ENCODE peak calls at places on chromosomes 3 and 15, in four cellular contexts. Y is heart left ventricle, R is breast epithelium, S is iPS DF 6.9. Q is an unnamed sample.

GRCh38 chr15:99454941-99455795 is 110.6 kb upstream of the MEF2A start:
- DNase-seq in Y (peak; percentile 92), R (no peak), S (no peak), Q (no peak)

GRCh38 chr15:33724321-33725036 is 243.8 kb upstream of the CHRM5 start:
- DNase-seq in Y (no peak), R (no peak), S (no peak), Q (no peak)

GRCh38 chr3:133455960-133456359 is 56.1 kb downstream of the BFSP2 start:
- DNase-seq in Y (no peak), R (no peak), S (no peak), Q (no peak)

GRCh38 chr3:131795382-131796085 is 239.3 kb downstream of the CPNE4 start:
- DNase-seq in Y (no peak), R (no peak), S (no peak), Q (no peak)

GRCh38 chr3:149195221-149195620 is 26.4 kb downstream of the CP start:
- DNase-seq in Y (no peak), R (no peak), S (no peak), Q (no peak)

GRCh38 chr3:62873672-62874397 is 1.4 kb downstream of the CADPS start:
- DNase-seq in Y (peak; percentile 77), R (no peak), S (peak; percentile 70), Q (no peak)

GRCh38 chr3:49901351-49902339 is 2.0 kb downstream of the MST1R start:
- DNase-seq in Y (no peak), R (no peak), S (no peak), Q (no peak)

GRCh38 chr3:24683511-24684384 is 189.1 kb upstream of the THRB start:
- DNase-seq in Y (no peak), R (no peak), S (no peak), Q (no peak)

GRCh38 chr15:23869391-23869790 is 182.3 kb upstream of the NDN start:
- DNase-seq in Y (peak; percentile 65), R (no peak), S (peak; percentile 45), Q (no peak)

GRCh38 chr3:31274406-31275024 is 258.2 kb upstream of the STT3B start:
- DNase-seq in Y (no peak), R (no peak), S (no peak), Q (no peak)

GRCh38 chr3:62918131-62918530 is 42.9 kb upstream of the CADPS start:
- DNase-seq in Y (no peak), R (no peak), S (no peak), Q (no peak)

GRCh38 chr3:12416731-12417130 is 67.5 kb upstream of the TSEN2 start:
- DNase-seq in Y (no peak), R (no peak), S (no peak), Q (no peak)

GRCh38 chr3:81622395-81622794 is 139.1 kb downstream of the GBE1 start:
- DNase-seq in Y (no peak), R (no peak), S (no peak), Q (no peak)

GRCh38 chr15:66615175-66615495 is 49.3 kb upstream of the LCTL start:
- DNase-seq in Y (no peak), R (no peak), S (no peak), Q (no peak)

GRCh38 chr3:76040946-76041345 is 255.6 kb upstream of the ZNF717 start:
- DNase-seq in Y (no peak), R (no peak), S (no peak), Q (no peak)

GRCh38 chr3:39413691-39414420 is 7.3 kb downstream of the RPSA start:
- DNase-seq in Y (no peak), R (no peak), S (no peak), Q (no peak)

GRCh38 chr15:83810110-83810509 is 156.2 kb downstream of the ADAMTSL3 start:
- DNase-seq in Y (no peak), R (no peak), S (no peak), Q (no peak)

GRCh38 chr3:11820540-11821041 is 26.1 kb downstream of the TAMM41 start:
- DNase-seq in Y (no peak), R (no peak), S (no peak), Q (no peak)

GRCh38 chr3:170154569-170155143 is 26.9 kb downstream of the PHC3 start:
- DNase-seq in Y (no peak), R (no peak), S (no peak), Q (no peak)

GRCh38 chr3:112973325-112974177 is 1.4 kb downstream of the CD200R1 start:
- DNase-seq in Y (no peak), R (no peak), S (no peak), Q (no peak)

GRCh38 chr3:44845528-44846520 is 15.9 kb upstream of the TMEM42 start:
- DNase-seq in Y (no peak), R (no peak), S (no peak), Q (no peak)

GRCh38 chr3:112086857-112087524 is 802 bp downstream of the C3orf52 start:
- DNase-seq in Y (no peak), R (no peak), S (no peak), Q (no peak)

GRCh38 chr3:114155370-114155821 is 23.5 kb downstream of the DRD3 start:
- DNase-seq in Y (no peak), R (no peak), S (no peak), Q (no peak)

GRCh38 chr3:18349197-18349798 is 75.8 kb downstream of the SATB1 start:
- DNase-seq in Y (no peak), R (no peak), S (no peak), Q (no peak)

GRCh38 chr15:45499426-45499825 is 23.1 kb downstream of the SLC30A4 start:
- DNase-seq in Y (no peak), R (no peak), S (no peak), Q (no peak)

GRCh38 chr3:66048051-66048395 is 9.3 kb upstream of the MAGI1 start:
- DNase-seq in Y (no peak), R (no peak), S (no peak), Q (no peak)

GRCh38 chr3:185807455-185808068 is 17.3 kb downstream of the IGF2BP2 start:
- DNase-seq in Y (no peak), R (no peak), S (no peak), Q (no peak)

DNA sequence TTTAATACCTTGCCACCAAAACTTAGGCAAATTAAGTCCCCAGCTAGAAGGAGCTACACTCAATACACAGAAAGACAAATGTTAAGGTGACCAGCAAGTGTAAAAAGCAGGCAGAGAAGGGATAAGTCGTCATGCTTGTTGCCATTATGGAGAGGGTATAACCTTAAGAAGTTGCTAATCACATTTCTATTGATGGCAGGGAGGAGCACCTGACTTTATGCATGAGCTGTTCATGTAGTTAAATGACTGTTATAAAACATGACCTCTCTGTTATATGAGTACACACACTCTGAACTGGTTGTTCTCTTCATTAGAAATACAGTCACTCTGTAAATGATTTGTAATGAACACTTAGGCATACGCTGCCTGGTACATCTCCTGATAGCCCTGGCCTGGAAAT is 6.6 kb upstream of the CCNL1 start:
- DNase-seq in Y (no peak), R (no peak), S (no peak), Q (no peak)
- H3K27ac ChIP-seq in Y (no peak overlapping the region), R (peak overlapping the region; percentile 44), S (no peak overlapping the region), Q (no peak overlapping the region)

GRCh38 chr3:178480274-178480673 is 56.0 kb upstream of the KCNMB2 start:
- DNase-seq in Y (no peak), R (no peak), S (no peak), Q (no peak)

GRCh38 chr3:178479446-178479845 is 56.8 kb upstream of the KCNMB2 start:
- DNase-seq in Y (no peak), R (no peak), S (no peak), Q (no peak)

GRCh38 chr3:178482981-178483380 is 53.3 kb upstream of the KCNMB2 start:
- DNase-seq in Y (no peak), R (no peak), S (no peak), Q (no peak)

GRCh38 chr3:178479860-178480259 is 56.4 kb upstream of the KCNMB2 start:
- DNase-seq in Y (no peak), R (no peak), S (no peak), Q (no peak)

DNA sequence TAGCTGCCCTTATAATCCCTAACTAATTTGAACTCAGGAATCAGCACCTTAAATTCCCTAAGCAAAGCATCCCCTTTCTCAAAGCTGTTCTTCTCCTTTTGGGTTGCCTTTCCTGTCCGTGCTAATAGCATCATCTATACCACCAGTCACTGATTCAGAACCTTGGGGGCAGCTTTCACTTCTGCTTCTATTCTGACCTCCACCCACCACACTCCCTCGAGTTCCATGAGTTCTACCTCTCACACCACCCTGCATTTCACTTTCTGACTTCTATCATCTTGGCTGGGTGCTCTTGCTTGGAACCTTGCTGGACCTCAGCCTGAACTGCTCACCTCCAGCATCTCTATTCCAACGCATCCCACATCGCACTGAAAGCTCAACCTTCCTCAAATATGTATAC is 55.4 kb upstream of the KCNMB2 start:
- DNase-seq in Y (no peak), R (no peak), S (no peak), Q (no peak)
- H3K27me3 ChIP-seq in Y (no peaks in the 10 kb centered on the region), R (no peaks in the 10 kb centered on the region), S (no peaks in the 10 kb centered on the region), Q (no peaks in the 10 kb centered on the region)

DNA sequence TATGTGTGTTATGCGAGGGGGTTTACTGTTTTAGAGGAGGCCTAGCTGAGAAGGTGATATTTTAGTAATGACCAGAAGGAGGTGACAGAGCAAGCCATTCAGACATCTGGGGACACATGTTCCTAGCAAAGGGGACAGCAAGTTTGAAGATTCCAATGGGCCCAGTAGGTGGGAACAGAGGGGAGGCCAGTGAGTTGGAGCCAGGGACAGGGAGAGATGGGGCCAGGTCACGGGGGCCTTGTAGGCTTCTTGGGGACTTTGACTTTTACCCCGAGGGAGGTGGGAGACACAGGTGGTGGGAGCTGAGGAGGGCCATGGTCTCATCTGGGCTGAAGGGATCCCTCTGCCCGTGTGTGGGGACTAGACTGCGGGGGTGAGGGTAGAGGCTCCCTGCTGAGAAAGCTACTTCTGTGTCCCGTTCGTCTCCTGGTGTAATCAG is 72.5 kb downstream of the MGLL start:
- DNase-seq in Y (no peak), R (no peak), S (no peak), Q (no peak)
- H3K4me1 ChIP-seq in Y (peaks cover 60% of the 10 kb centered on the region), R (no peaks in the 10 kb centered on the region), S (no peaks in the 10 kb centered on the region), Q (peaks cover 13% of the 10 kb centered on the region)

DNA sequence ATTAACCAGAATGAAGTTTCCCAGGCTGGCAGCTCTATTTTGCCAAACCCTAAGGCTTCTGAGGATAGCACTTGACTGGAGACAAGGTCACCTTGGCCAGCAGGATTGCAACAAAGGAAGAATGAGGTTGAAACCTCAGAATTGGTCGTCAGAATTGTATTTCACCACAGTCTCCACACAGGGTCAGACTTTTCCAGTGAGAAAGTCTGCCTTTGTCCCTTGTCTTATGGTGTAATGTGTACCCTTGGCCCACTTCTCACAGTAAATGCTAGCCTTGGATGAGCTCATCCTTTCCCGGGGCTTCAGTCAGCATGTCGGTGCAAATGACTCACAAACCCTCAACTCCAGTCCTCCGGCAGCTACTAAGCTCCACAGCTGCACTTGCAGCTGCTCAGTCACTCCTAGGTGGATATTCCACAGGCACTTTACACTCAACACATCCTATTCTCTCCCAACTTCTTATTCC is 19.7 kb downstream of the SSR3 start:
- DNase-seq in Y (no peak), R (no peak), S (no peak), Q (no peak)
- H3K27ac ChIP-seq in Y (peak overlapping the region; percentile 84), R (peak overlapping the region; percentile 83), S (no peak overlapping the region), Q (peak overlapping the region; percentile 59)

DNA sequence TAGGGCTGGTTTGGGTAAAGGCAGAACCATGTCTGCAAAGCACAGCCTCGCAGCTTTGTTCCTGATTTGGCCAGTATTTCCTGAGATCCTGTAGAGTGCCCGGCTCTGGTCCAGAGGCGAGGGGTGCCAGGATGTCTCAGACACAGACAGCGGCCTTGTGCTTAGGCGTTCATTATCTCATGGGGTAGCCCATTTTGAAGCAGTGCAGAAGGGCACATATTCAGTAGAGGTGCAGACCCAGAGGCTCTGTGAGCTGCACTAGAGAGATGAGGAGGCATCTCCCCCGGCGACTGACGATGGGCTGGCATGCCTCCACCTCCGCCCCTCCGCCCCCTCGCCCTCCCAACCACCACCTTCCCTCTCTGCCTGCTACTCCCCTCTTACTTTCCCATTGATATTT is 170.3 kb downstream of the CHDH start:
- DNase-seq in Y (no peak), R (no peak), S (no peak), Q (no peak)
- H3K27me3 ChIP-seq in Y (no peaks in the 10 kb centered on the region), R (no peaks in the 10 kb centered on the region), S (no peaks in the 10 kb centered on the region), Q (peaks cover 8% of the 10 kb centered on the region)

GRCh38 chr15:65052956-65053355 is 7.8 kb downstream of the SLC51B start:
- DNase-seq in Y (no peak), R (no peak), S (no peak), Q (no peak)
- H3K4me1 ChIP-seq in Y (peaks cover 25% of the 10 kb centered on the region), R (no peaks in the 10 kb centered on the region), S (no peaks in the 10 kb centered on the region), Q (peaks cover 28% of the 10 kb centered on the region)